ENCODE peak calls at places on chromosomes 3 and 15, in five cellular contexts. One of them, this sample, is unnamed.
A peak's percentile ranks its signal among the peaks of the same experiment; 100 is the strongest.

GRCh38 chr3:148642616-148643015 is 55.1 kb upstream of the AGTR1 start:
- ATAC-seq in left ventricle myocardium superior: peak; percentile 47
- ATAC-seq in sciatic nerve: no peak
- ATAC-seq in activated CD8-positive, alpha-beta T cell treated with anti-CD3 and anti-CD28 coated beads for 36 hours: no peak
- ATAC-seq in activated naive CD8-positive, alpha-beta T cell treated with anti-CD3 and anti-CD28 coated beads, Interleukin-2, amount 50 U/mL, for 24 hours: no peak
- ATAC-seq in this sample: no peak

GRCh38 chr15:35522061-35522460 is 23.9 kb downstream of the DPH6 start:
- ATAC-seq in left ventricle myocardium superior: no peak
- ATAC-seq in activated CD8-positive, alpha-beta T cell treated with anti-CD3 and anti-CD28 coated beads for 36 hours: no peak
- ATAC-seq in activated naive CD8-positive, alpha-beta T cell treated with anti-CD3 and anti-CD28 coated beads, Interleukin-2, amount 50 U/mL, for 24 hours: no peak
- ATAC-seq in sciatic nerve: no peak
- ATAC-seq in this sample: no peak

GRCh38 chr3:1118074-1118473 is 25.2 kb downstream of the CNTN6 start:
- ATAC-seq in activated naive CD8-positive, alpha-beta T cell treated with anti-CD3 and anti-CD28 coated beads, Interleukin-2, amount 50 U/mL, for 24 hours: no peak
- ATAC-seq in activated CD8-positive, alpha-beta T cell treated with anti-CD3 and anti-CD28 coated beads for 36 hours: no peak
- ATAC-seq in sciatic nerve: no peak
- ATAC-seq in left ventricle myocardium superior: no peak
- ATAC-seq in this sample: no peak

GRCh38 chr3:10055097-10055496 is 28.9 kb downstream of the FANCD2 start:
- ATAC-seq in sciatic nerve: no peak
- ATAC-seq in activated CD8-positive, alpha-beta T cell treated with anti-CD3 and anti-CD28 coated beads for 36 hours: no peak
- ATAC-seq in left ventricle myocardium superior: no peak
- ATAC-seq in activated naive CD8-positive, alpha-beta T cell treated with anti-CD3 and anti-CD28 coated beads, Interleukin-2, amount 50 U/mL, for 24 hours: no peak
- ATAC-seq in this sample: no peak

GRCh38 chr3:52695798-52696649 is 9.6 kb downstream of the GLT8D1 start:
- ATAC-seq in left ventricle myocardium superior: no peak
- ATAC-seq in activated CD8-positive, alpha-beta T cell treated with anti-CD3 and anti-CD28 coated beads for 36 hours: no peak
- ATAC-seq in sciatic nerve: no peak
- ATAC-seq in activated naive CD8-positive, alpha-beta T cell treated with anti-CD3 and anti-CD28 coated beads, Interleukin-2, amount 50 U/mL, for 24 hours: no peak
- ATAC-seq in this sample: no peak

GRCh38 chr15:41940441-41940857 is 31.9 kb downstream of the EHD4 start:
- ATAC-seq in left ventricle myocardium superior: no peak
- ATAC-seq in activated naive CD8-positive, alpha-beta T cell treated with anti-CD3 and anti-CD28 coated beads, Interleukin-2, amount 50 U/mL, for 24 hours: peak; percentile 88
- ATAC-seq in activated CD8-positive, alpha-beta T cell treated with anti-CD3 and anti-CD28 coated beads for 36 hours: peak; percentile 75
- ATAC-seq in sciatic nerve: no peak
- ATAC-seq in this sample: no peak

GRCh38 chr3:11159421-11159904 is 5.2 kb downstream of the HRH1 start:
- ATAC-seq in activated CD8-positive, alpha-beta T cell treated with anti-CD3 and anti-CD28 coated beads for 36 hours: no peak
- ATAC-seq in sciatic nerve: peak; percentile 86
- ATAC-seq in activated naive CD8-positive, alpha-beta T cell treated with anti-CD3 and anti-CD28 coated beads, Interleukin-2, amount 50 U/mL, for 24 hours: no peak
- ATAC-seq in left ventricle myocardium superior: peak; percentile 74
- ATAC-seq in this sample: peak; percentile 80

GRCh38 chr15:35838422-35839150 is 292.6 kb upstream of the DPH6 start:
- ATAC-seq in sciatic nerve: no peak
- ATAC-seq in activated CD8-positive, alpha-beta T cell treated with anti-CD3 and anti-CD28 coated beads for 36 hours: no peak
- ATAC-seq in left ventricle myocardium superior: no peak
- ATAC-seq in activated naive CD8-positive, alpha-beta T cell treated with anti-CD3 and anti-CD28 coated beads, Interleukin-2, amount 50 U/mL, for 24 hours: no peak
- ATAC-seq in this sample: no peak

GRCh38 chr3:47017504-47018268 is 38.2 kb downstream of the NBEAL2 start:
- ATAC-seq in sciatic nerve: no peak
- ATAC-seq in left ventricle myocardium superior: no peak
- ATAC-seq in activated CD8-positive, alpha-beta T cell treated with anti-CD3 and anti-CD28 coated beads for 36 hours: no peak
- ATAC-seq in activated naive CD8-positive, alpha-beta T cell treated with anti-CD3 and anti-CD28 coated beads, Interleukin-2, amount 50 U/mL, for 24 hours: no peak
- ATAC-seq in this sample: no peak

GRCh38 chr15:70257573-70258220 is 160.0 kb upstream of the TLE3 start:
- ATAC-seq in left ventricle myocardium superior: peak; percentile 32
- ATAC-seq in activated naive CD8-positive, alpha-beta T cell treated with anti-CD3 and anti-CD28 coated beads, Interleukin-2, amount 50 U/mL, for 24 hours: no peak
- ATAC-seq in activated CD8-positive, alpha-beta T cell treated with anti-CD3 and anti-CD28 coated beads for 36 hours: no peak
- ATAC-seq in sciatic nerve: peak; percentile 37
- ATAC-seq in this sample: no peak

GRCh38 chr3:33315826-33316225 is 38.6 kb downstream of the FBXL2 start:
- ATAC-seq in sciatic nerve: no peak
- ATAC-seq in left ventricle myocardium superior: no peak
- ATAC-seq in activated CD8-positive, alpha-beta T cell treated with anti-CD3 and anti-CD28 coated beads for 36 hours: no peak
- ATAC-seq in activated naive CD8-positive, alpha-beta T cell treated with anti-CD3 and anti-CD28 coated beads, Interleukin-2, amount 50 U/mL, for 24 hours: no peak
- ATAC-seq in this sample: no peak

GRCh38 chr15:42274693-42274971 is 1.4 kb upstream of the TMEM87A start:
- ATAC-seq in left ventricle myocardium superior: no peak
- ATAC-seq in activated CD8-positive, alpha-beta T cell treated with anti-CD3 and anti-CD28 coated beads for 36 hours: no peak
- ATAC-seq in activated naive CD8-positive, alpha-beta T cell treated with anti-CD3 and anti-CD28 coated beads, Interleukin-2, amount 50 U/mL, for 24 hours: no peak
- ATAC-seq in sciatic nerve: no peak
- ATAC-seq in this sample: no peak

GRCh38 chr3:176554791-176555330 is 642.4 kb downstream of the TBL1XR1 start:
- ATAC-seq in sciatic nerve: no peak
- ATAC-seq in activated CD8-positive, alpha-beta T cell treated with anti-CD3 and anti-CD28 coated beads for 36 hours: no peak
- ATAC-seq in left ventricle myocardium superior: no peak
- ATAC-seq in activated naive CD8-positive, alpha-beta T cell treated with anti-CD3 and anti-CD28 coated beads, Interleukin-2, amount 50 U/mL, for 24 hours: no peak
- ATAC-seq in this sample: no peak

GRCh38 chr3:182954553-182954952 is 25.8 kb downstream of the DCUN1D1 start:
- ATAC-seq in activated CD8-positive, alpha-beta T cell treated with anti-CD3 and anti-CD28 coated beads for 36 hours: no peak
- ATAC-seq in activated naive CD8-positive, alpha-beta T cell treated with anti-CD3 and anti-CD28 coated beads, Interleukin-2, amount 50 U/mL, for 24 hours: no peak
- ATAC-seq in sciatic nerve: no peak
- ATAC-seq in left ventricle myocardium superior: no peak
- ATAC-seq in this sample: no peak

GRCh38 chr3:40181182-40181581 is 128.3 kb upstream of the EIF1B start:
- ATAC-seq in sciatic nerve: no peak
- ATAC-seq in left ventricle myocardium superior: no peak
- ATAC-seq in activated naive CD8-positive, alpha-beta T cell treated with anti-CD3 and anti-CD28 coated beads, Interleukin-2, amount 50 U/mL, for 24 hours: no peak
- ATAC-seq in activated CD8-positive, alpha-beta T cell treated with anti-CD3 and anti-CD28 coated beads for 36 hours: no peak
- ATAC-seq in this sample: no peak

GRCh38 chr15:61892140-61892539 is 168.1 kb downstream of the VPS13C start:
- ATAC-seq in activated naive CD8-positive, alpha-beta T cell treated with anti-CD3 and anti-CD28 coated beads, Interleukin-2, amount 50 U/mL, for 24 hours: no peak
- ATAC-seq in left ventricle myocardium superior: no peak
- ATAC-seq in activated CD8-positive, alpha-beta T cell treated with anti-CD3 and anti-CD28 coated beads for 36 hours: no peak
- ATAC-seq in sciatic nerve: no peak
- ATAC-seq in this sample: no peak

GRCh38 chr3:109275702-109276293 is 40.5 kb downstream of the DPPA2 start:
- ATAC-seq in sciatic nerve: peak; percentile 57
- ATAC-seq in activated CD8-positive, alpha-beta T cell treated with anti-CD3 and anti-CD28 coated beads for 36 hours: no peak
- ATAC-seq in activated naive CD8-positive, alpha-beta T cell treated with anti-CD3 and anti-CD28 coated beads, Interleukin-2, amount 50 U/mL, for 24 hours: no peak
- ATAC-seq in left ventricle myocardium superior: no peak
- ATAC-seq in this sample: no peak

GRCh38 chr3:125317761-125318496 is 57.2 kb downstream of the ZNF148 start:
- ATAC-seq in sciatic nerve: no peak
- ATAC-seq in activated naive CD8-positive, alpha-beta T cell treated with anti-CD3 and anti-CD28 coated beads, Interleukin-2, amount 50 U/mL, for 24 hours: no peak
- ATAC-seq in activated CD8-positive, alpha-beta T cell treated with anti-CD3 and anti-CD28 coated beads for 36 hours: no peak
- ATAC-seq in left ventricle myocardium superior: no peak
- ATAC-seq in this sample: no peak

GRCh38 chr15:42331235-42331634 is 28.1 kb upstream of the CAPN3 start:
- ATAC-seq in sciatic nerve: no peak
- ATAC-seq in activated naive CD8-positive, alpha-beta T cell treated with anti-CD3 and anti-CD28 coated beads, Interleukin-2, amount 50 U/mL, for 24 hours: no peak
- ATAC-seq in activated CD8-positive, alpha-beta T cell treated with anti-CD3 and anti-CD28 coated beads for 36 hours: no peak
- ATAC-seq in left ventricle myocardium superior: peak; percentile 99
- ATAC-seq in this sample: no peak

GRCh38 chr15:55108858-55109518 is 87.8 kb downstream of the RSL24D1 start:
- ATAC-seq in activated naive CD8-positive, alpha-beta T cell treated with anti-CD3 and anti-CD28 coated beads, Interleukin-2, amount 50 U/mL, for 24 hours: no peak
- ATAC-seq in activated CD8-positive, alpha-beta T cell treated with anti-CD3 and anti-CD28 coated beads for 36 hours: peak; percentile 49
- ATAC-seq in left ventricle myocardium superior: no peak
- ATAC-seq in sciatic nerve: no peak
- ATAC-seq in this sample: no peak

GRCh38 chr3:134820994-134821393 is 25.9 kb downstream of the EPHB1 start:
- ATAC-seq in left ventricle myocardium superior: no peak
- ATAC-seq in sciatic nerve: no peak
- ATAC-seq in activated CD8-positive, alpha-beta T cell treated with anti-CD3 and anti-CD28 coated beads for 36 hours: no peak
- ATAC-seq in activated naive CD8-positive, alpha-beta T cell treated with anti-CD3 and anti-CD28 coated beads, Interleukin-2, amount 50 U/mL, for 24 hours: no peak
- ATAC-seq in this sample: no peak

GRCh38 chr3:66397745-66398144 is 103.1 kb downstream of the LRIG1 start:
- ATAC-seq in activated naive CD8-positive, alpha-beta T cell treated with anti-CD3 and anti-CD28 coated beads, Interleukin-2, amount 50 U/mL, for 24 hours: no peak
- ATAC-seq in left ventricle myocardium superior: peak; percentile 28
- ATAC-seq in sciatic nerve: no peak
- ATAC-seq in activated CD8-positive, alpha-beta T cell treated with anti-CD3 and anti-CD28 coated beads for 36 hours: no peak
- ATAC-seq in this sample: peak; percentile 34

GRCh38 chr3:113844622-113845222 is 6.1 kb downstream of the GRAMD1C start:
- ATAC-seq in activated CD8-positive, alpha-beta T cell treated with anti-CD3 and anti-CD28 coated beads for 36 hours: peak; percentile 34
- ATAC-seq in left ventricle myocardium superior: no peak
- ATAC-seq in sciatic nerve: no peak
- ATAC-seq in activated naive CD8-positive, alpha-beta T cell treated with anti-CD3 and anti-CD28 coated beads, Interleukin-2, amount 50 U/mL, for 24 hours: no peak
- ATAC-seq in this sample: no peak

GRCh38 chr3:177887475-177887874 is 648.8 kb upstream of the KCNMB2 start:
- ATAC-seq in activated CD8-positive, alpha-beta T cell treated with anti-CD3 and anti-CD28 coated beads for 36 hours: no peak
- ATAC-seq in sciatic nerve: no peak
- ATAC-seq in left ventricle myocardium superior: no peak
- ATAC-seq in activated naive CD8-positive, alpha-beta T cell treated with anti-CD3 and anti-CD28 coated beads, Interleukin-2, amount 50 U/mL, for 24 hours: no peak
- ATAC-seq in this sample: no peak

GRCh38 chr3:195823998-195824397 is 12.3 kb upstream of the MUC4 start:
- ATAC-seq in activated naive CD8-positive, alpha-beta T cell treated with anti-CD3 and anti-CD28 coated beads, Interleukin-2, amount 50 U/mL, for 24 hours: no peak
- ATAC-seq in sciatic nerve: no peak
- ATAC-seq in left ventricle myocardium superior: no peak
- ATAC-seq in activated CD8-positive, alpha-beta T cell treated with anti-CD3 and anti-CD28 coated beads for 36 hours: no peak
- ATAC-seq in this sample: no peak

GRCh38 chr15:20340931-20341661 is 200.5 kb downstream of the GOLGA6L6 start:
- ATAC-seq in left ventricle myocardium superior: peak; percentile 45
- ATAC-seq in activated CD8-positive, alpha-beta T cell treated with anti-CD3 and anti-CD28 coated beads for 36 hours: no peak
- ATAC-seq in sciatic nerve: peak; percentile 32
- ATAC-seq in activated naive CD8-positive, alpha-beta T cell treated with anti-CD3 and anti-CD28 coated beads, Interleukin-2, amount 50 U/mL, for 24 hours: peak; percentile 30
- ATAC-seq in this sample: peak; percentile 49

GRCh38 chr3:143065364-143065763 is 54.2 kb upstream of the CHST2 start:
- ATAC-seq in left ventricle myocardium superior: no peak
- ATAC-seq in sciatic nerve: no peak
- ATAC-seq in activated naive CD8-positive, alpha-beta T cell treated with anti-CD3 and anti-CD28 coated beads, Interleukin-2, amount 50 U/mL, for 24 hours: peak; percentile 25
- ATAC-seq in activated CD8-positive, alpha-beta T cell treated with anti-CD3 and anti-CD28 coated beads for 36 hours: no peak
- ATAC-seq in this sample: no peak

GRCh38 chr3:154766765-154767503 is 313.2 kb upstream of the MME start:
- ATAC-seq in activated naive CD8-positive, alpha-beta T cell treated with anti-CD3 and anti-CD28 coated beads, Interleukin-2, amount 50 U/mL, for 24 hours: no peak
- ATAC-seq in activated CD8-positive, alpha-beta T cell treated with anti-CD3 and anti-CD28 coated beads for 36 hours: no peak
- ATAC-seq in left ventricle myocardium superior: no peak
- ATAC-seq in sciatic nerve: no peak
- ATAC-seq in this sample: no peak

GRCh38 chr15:39127925-39128617 is 452.8 kb upstream of the THBS1 start:
- ATAC-seq in activated CD8-positive, alpha-beta T cell treated with anti-CD3 and anti-CD28 coated beads for 36 hours: peak; percentile 85
- ATAC-seq in left ventricle myocardium superior: peak; percentile 42
- ATAC-seq in sciatic nerve: no peak
- ATAC-seq in activated naive CD8-positive, alpha-beta T cell treated with anti-CD3 and anti-CD28 coated beads, Interleukin-2, amount 50 U/mL, for 24 hours: peak; percentile 95
- ATAC-seq in this sample: peak; percentile 9

GRCh38 chr3:151107177-151107576 is 21.7 kb downstream of the MED12L start:
- ATAC-seq in activated CD8-positive, alpha-beta T cell treated with anti-CD3 and anti-CD28 coated beads for 36 hours: no peak
- ATAC-seq in left ventricle myocardium superior: no peak
- ATAC-seq in activated naive CD8-positive, alpha-beta T cell treated with anti-CD3 and anti-CD28 coated beads, Interleukin-2, amount 50 U/mL, for 24 hours: no peak
- ATAC-seq in sciatic nerve: no peak
- ATAC-seq in this sample: no peak

GRCh38 chr3:150237490-150237889 is 170.6 kb upstream of the TSC22D2 start:
- ATAC-seq in activated CD8-positive, alpha-beta T cell treated with anti-CD3 and anti-CD28 coated beads for 36 hours: no peak
- ATAC-seq in activated naive CD8-positive, alpha-beta T cell treated with anti-CD3 and anti-CD28 coated beads, Interleukin-2, amount 50 U/mL, for 24 hours: no peak
- ATAC-seq in left ventricle myocardium superior: no peak
- ATAC-seq in sciatic nerve: no peak
- ATAC-seq in this sample: peak; percentile 20

GRCh38 chr3:197533396-197534347 is 22.1 kb downstream of the BDH1 start:
- ATAC-seq in left ventricle myocardium superior: no peak
- ATAC-seq in activated naive CD8-positive, alpha-beta T cell treated with anti-CD3 and anti-CD28 coated beads, Interleukin-2, amount 50 U/mL, for 24 hours: no peak
- ATAC-seq in activated CD8-positive, alpha-beta T cell treated with anti-CD3 and anti-CD28 coated beads for 36 hours: no peak
- ATAC-seq in sciatic nerve: peak; percentile 69
- ATAC-seq in this sample: peak; percentile 75

GRCh38 chr15:68154923-68155559 is 50.1 kb downstream of the CALML4 start:
- ATAC-seq in activated naive CD8-positive, alpha-beta T cell treated with anti-CD3 and anti-CD28 coated beads, Interleukin-2, amount 50 U/mL, for 24 hours: no peak
- ATAC-seq in left ventricle myocardium superior: peak; percentile 71
- ATAC-seq in activated CD8-positive, alpha-beta T cell treated with anti-CD3 and anti-CD28 coated beads for 36 hours: no peak
- ATAC-seq in sciatic nerve: peak; percentile 83
- ATAC-seq in this sample: peak; percentile 44

GRCh38 chr3:4826237-4827100 is 152.8 kb upstream of the BHLHE40 start:
- ATAC-seq in sciatic nerve: peak; percentile 84
- ATAC-seq in activated naive CD8-positive, alpha-beta T cell treated with anti-CD3 and anti-CD28 coated beads, Interleukin-2, amount 50 U/mL, for 24 hours: peak; percentile 21
- ATAC-seq in left ventricle myocardium superior: peak; percentile 90
- ATAC-seq in activated CD8-positive, alpha-beta T cell treated with anti-CD3 and anti-CD28 coated beads for 36 hours: no peak
- ATAC-seq in this sample: peak; percentile 80

GRCh38 chr3:55487376-55488241 is 503 bp upstream of the WNT5A start:
- ATAC-seq in activated naive CD8-positive, alpha-beta T cell treated with anti-CD3 and anti-CD28 coated beads, Interleukin-2, amount 50 U/mL, for 24 hours: no peak
- ATAC-seq in activated CD8-positive, alpha-beta T cell treated with anti-CD3 and anti-CD28 coated beads for 36 hours: no peak
- ATAC-seq in sciatic nerve: no peak
- ATAC-seq in left ventricle myocardium superior: peak; percentile 19
- ATAC-seq in this sample: no peak

GRCh38 chr15:45253330-45253729 is 1.3 kb downstream of the SLC28A2 start:
- ATAC-seq in sciatic nerve: no peak
- ATAC-seq in activated naive CD8-positive, alpha-beta T cell treated with anti-CD3 and anti-CD28 coated beads, Interleukin-2, amount 50 U/mL, for 24 hours: no peak
- ATAC-seq in left ventricle myocardium superior: no peak
- ATAC-seq in activated CD8-positive, alpha-beta T cell treated with anti-CD3 and anti-CD28 coated beads for 36 hours: peak; percentile 45
- ATAC-seq in this sample: no peak

GRCh38 chr15:53759333-53759975 is at the start of gene WDR72:
- ATAC-seq in activated CD8-positive, alpha-beta T cell treated with anti-CD3 and anti-CD28 coated beads for 36 hours: peak; percentile 17
- ATAC-seq in sciatic nerve: no peak
- ATAC-seq in left ventricle myocardium superior: no peak
- ATAC-seq in activated naive CD8-positive, alpha-beta T cell treated with anti-CD3 and anti-CD28 coated beads, Interleukin-2, amount 50 U/mL, for 24 hours: peak; percentile 28
- ATAC-seq in this sample: no peak

GRCh38 chr3:53084310-53085001 is 38.6 kb upstream of the SFMBT1 start:
- ATAC-seq in left ventricle myocardium superior: peak; percentile 88
- ATAC-seq in activated naive CD8-positive, alpha-beta T cell treated with anti-CD3 and anti-CD28 coated beads, Interleukin-2, amount 50 U/mL, for 24 hours: peak; percentile 57
- ATAC-seq in sciatic nerve: peak; percentile 12
- ATAC-seq in activated CD8-positive, alpha-beta T cell treated with anti-CD3 and anti-CD28 coated beads for 36 hours: peak; percentile 42
- ATAC-seq in this sample: no peak

This sample was measured in gastroesophageal sphincter.